ENCODE peak calls at places on chromosomes 5 and 9, in ten cellular contexts. L is IMR-90, C is A549, Y is stomach, P is HCT116, K is body of pancreas, G is sigmoid colon, U is ovary, I is breast epithelium, O is prostate gland. R is an unnamed sample.
A peak's percentile ranks its signal among the peaks of the same experiment; 100 is the strongest.

GRCh38 chr5:79971156-79971555 is 19.9 kb downstream of the MTX3 start:
- DNase-seq in O (no peak), L (peak; percentile 88), U (no peak), P (no peak), K (no peak), Y (no peak), G (no peak), C (no peak), I (no peak), R (no peak)

GRCh38 chr5:115435776-115436712 is 108.5 kb downstream of the FEM1C start:
- DNase-seq in P (no peak), G (no peak), I (no peak), L (peak; percentile 50), K (no peak), Y (no peak), O (no peak), U (no peak), C (no peak), R (no peak)

GRCh38 chr9:71737455-71737854 is 30.9 kb downstream of the CEMIP2 start:
- DNase-seq in P (no peak), U (no peak), G (no peak), I (no peak), K (peak; percentile 54), C (peak; percentile 35), L (no peak), Y (peak; percentile 67), O (no peak), R (peak; percentile 18)

GRCh38 chr9:132214027-132214622 is 52.3 kb downstream of the NTNG2 start:
- DNase-seq in U (peak; percentile 76), Y (peak; percentile 38), G (peak; percentile 86), O (peak; percentile 52), L (peak; percentile 96), P (peak; percentile 22), C (peak; percentile 51), K (peak; percentile 82), I (peak; percentile 82), R (peak; percentile 73)

GRCh38 chr9:38226491-38226951 is 157.5 kb upstream of the SHB start:
- DNase-seq in L (peak; percentile 4), I (no peak), K (no peak), O (no peak), U (no peak), P (no peak), G (no peak), Y (no peak), C (peak; percentile 35), R (no peak)

GRCh38 chr9:132348676-132349075 is 6.1 kb downstream of the SETX start:
- DNase-seq in G (no peak), C (no peak), L (no peak), Y (no peak), U (no peak), P (no peak), K (no peak), O (no peak), I (no peak), R (no peak)

GRCh38 chr9:120965344-120966004 is 38.9 kb upstream of the TRAF1 start:
- DNase-seq in U (no peak), Y (no peak), P (no peak), K (no peak), L (no peak), O (no peak), G (no peak), I (peak; percentile 56), C (no peak), R (no peak)

GRCh38 chr9:89718176-89718575 is 113.4 kb downstream of the GADD45G start:
- DNase-seq in C (no peak), P (no peak), L (no peak), O (no peak), U (no peak), K (no peak), G (no peak), Y (no peak), I (no peak), R (no peak)

GRCh38 chr9:78989031-78989658 is 582.6 kb upstream of the TLE4 start:
- DNase-seq in U (no peak), P (no peak), Y (no peak), K (no peak), L (peak; percentile 22), G (no peak), I (no peak), C (no peak), O (no peak), R (no peak)

GRCh38 chr9:70753311-70753710 is 338.9 kb upstream of the KLF9 start:
- DNase-seq in G (no peak), O (no peak), K (no peak), Y (no peak), U (no peak), C (no peak), L (no peak), P (no peak), I (no peak), R (no peak)

GRCh38 chr9:77731930-77732329 is 83.8 kb upstream of the GNA14 start:
- DNase-seq in U (no peak), G (no peak), L (no peak), O (no peak), P (no peak), C (no peak), K (no peak), Y (no peak), I (no peak), R (peak; percentile 29)

GRCh38 chr5:139833525-139833924 is 37.9 kb downstream of the PSD2 start:
- DNase-seq in U (no peak), O (no peak), Y (no peak), I (no peak), C (no peak), K (no peak), L (no peak), P (no peak), G (peak; percentile 17), R (no peak)

GRCh38 chr5:139837711-139838380 is 42.2 kb downstream of the PSD2 start:
- DNase-seq in I (no peak), Y (no peak), G (peak; percentile 28), C (no peak), P (no peak), O (no peak), U (no peak), L (no peak), K (no peak), R (no peak)

GRCh38 chr5:139836469-139837208 is 41.0 kb downstream of the PSD2 start:
- DNase-seq in C (no peak), G (peak; percentile 46), Y (no peak), K (no peak), U (no peak), P (no peak), O (no peak), I (no peak), L (no peak), R (peak; percentile 3)

GRCh38 chr5:139838381-139839197 is 43.0 kb downstream of the PSD2 start:
- DNase-seq in U (no peak), O (no peak), G (peak; percentile 42), I (no peak), Y (no peak), L (no peak), P (no peak), K (no peak), C (no peak), R (no peak)

DNA sequence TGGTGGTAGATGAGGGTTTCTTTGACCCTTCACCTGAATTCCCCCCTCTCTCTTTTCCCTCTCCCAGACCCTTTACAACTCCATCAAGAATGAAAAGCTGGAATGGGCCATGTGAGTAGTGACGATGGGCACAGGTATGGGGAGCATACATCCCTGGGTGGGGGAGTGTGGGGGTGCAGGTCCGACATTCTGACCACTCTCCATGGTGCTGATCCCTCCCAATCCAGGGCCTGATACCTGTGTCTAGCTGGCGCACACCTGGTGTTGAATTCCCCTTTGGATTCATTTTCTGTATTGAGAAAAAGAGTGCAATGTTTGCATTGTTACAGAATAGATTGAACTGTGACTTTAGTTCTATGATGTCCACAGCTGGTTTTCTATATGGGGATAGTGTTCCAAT is 40.0 kb downstream of the PSD2 start:
- DNase-seq in P (no peak), C (no peak), K (no peak), L (no peak), Y (no peak), G (peak; percentile 15), O (no peak), I (no peak), U (no peak), R (no peak)
- H3K4me1 ChIP-seq in P (peaks cover 8% of the 10 kb centered on the region), C (no peaks in the 10 kb centered on the region), K (no peaks in the 10 kb centered on the region), L (no peaks in the 10 kb centered on the region), Y (no peaks in the 10 kb centered on the region), G (no peaks in the 10 kb centered on the region), O (no peaks in the 10 kb centered on the region), I (no peaks in the 10 kb centered on the region), U (no peaks in the 10 kb centered on the region), R (no peaks in the 10 kb centered on the region)

DNA sequence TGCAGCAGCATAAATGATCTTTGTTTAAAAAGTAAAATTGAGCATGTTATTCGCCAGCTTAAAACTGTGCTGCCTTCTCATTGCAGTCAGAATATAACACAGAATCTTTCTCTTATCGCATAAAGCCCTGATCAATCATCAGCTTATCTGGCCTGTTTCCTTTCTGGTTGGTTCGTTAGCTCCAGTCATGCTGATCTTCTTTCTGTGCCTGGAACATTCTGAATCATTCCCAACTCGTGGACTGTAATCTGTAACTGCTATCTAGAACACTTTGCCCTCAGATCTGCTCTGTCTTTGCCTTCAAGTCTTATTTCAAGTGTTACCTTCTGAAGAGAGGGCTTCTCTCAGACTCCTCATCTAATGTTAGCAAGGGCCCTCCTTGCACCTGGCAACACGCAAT is 11.9 kb upstream of the FER start:
- DNase-seq in Y (no peak), L (peak; percentile 42), U (no peak), G (no peak), O (no peak), I (no peak), K (no peak), C (no peak), P (no peak), R (no peak)
- TF ChIP-seq POLR2A in Y (no peak), L (no peak), U (no peak), G (no peak), O (no peak), I (no peak), K (no peak), C (no peak), P (no peak), R (no peak)

DNA sequence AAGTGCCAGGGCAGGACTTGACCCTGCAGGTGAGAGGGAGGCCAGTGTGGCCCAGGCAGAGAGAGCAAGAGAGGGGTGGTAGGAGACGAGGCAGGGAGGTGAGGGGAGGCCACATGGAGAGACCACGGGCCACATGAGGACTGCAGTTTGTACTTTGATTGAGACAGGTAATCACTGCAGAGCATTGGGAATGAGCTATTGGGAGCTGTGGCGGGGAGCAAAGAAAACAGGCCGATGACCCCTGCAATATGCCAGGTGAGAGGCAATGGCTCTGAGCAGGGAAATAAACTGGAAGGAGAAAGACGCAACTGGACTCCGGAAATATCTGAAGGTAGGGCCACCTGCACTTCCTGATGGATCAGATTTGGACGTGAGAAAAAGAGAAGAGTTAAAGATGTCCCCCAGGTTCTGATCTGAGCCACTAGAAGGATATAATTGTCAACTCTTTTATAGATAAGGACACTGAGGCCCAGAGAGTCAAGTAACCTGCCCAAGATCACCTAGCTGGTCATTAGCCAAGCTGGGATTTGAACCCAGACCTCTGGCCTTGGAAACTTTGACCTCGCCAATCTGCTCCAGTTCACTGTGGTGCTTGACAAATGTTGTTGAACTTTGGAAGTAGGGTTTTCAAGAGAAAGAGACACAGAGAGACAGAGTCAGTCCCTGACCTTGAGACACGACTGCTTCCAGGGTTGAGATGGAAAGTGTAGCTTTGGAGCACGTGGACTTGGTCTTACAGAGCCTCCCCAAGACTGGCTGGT is 42.3 kb downstream of the DUSP1 start:
- DNase-seq in G (no peak), K (no peak), C (no peak), Y (no peak), O (no peak), P (no peak), I (no peak), L (no peak), U (no peak), R (no peak)
- H3K4me1 ChIP-seq in G (peaks cover 14% of the 10 kb centered on the region), K (peaks cover 29% of the 10 kb centered on the region), C (peaks cover 23% of the 10 kb centered on the region), Y (peaks cover 23% of the 10 kb centered on the region), O (peaks cover 5% of the 10 kb centered on the region), P (peaks cover 16% of the 10 kb centered on the region), I (peaks cover 26% of the 10 kb centered on the region), L (peaks cover 7% of the 10 kb centered on the region), U (peaks cover 6% of the 10 kb centered on the region), R (peaks cover 8% of the 10 kb centered on the region)

GRCh38 chr9:36400332-36401178 is 486 bp upstream of the RNF38 start:
- DNase-seq in K (peak; percentile 90), O (peak; percentile 87), I (peak; percentile 86), L (peak; percentile 75), U (peak; percentile 87), C (peak; percentile 92), G (peak; percentile 93), P (peak; percentile 57), Y (peak; percentile 92), R (peak; percentile 85)
- TF ChIP-seq POLR2A in K (peak; percentile 80), O (peak; percentile 52), I (no peak), L (no peak), U (no peak), C (peak; percentile 69), G (peak; percentile 28), P (peak; percentile 29), Y (no peak), R (peak; percentile 57)